ENCODE peak calls at places on chromosomes 1 and 21, in four cellular contexts. X is IMR-90, P is heart right ventricle, O is EL. A is an unnamed sample.

GRCh38 chr1:24210195-24210627 is 23.1 kb upstream of the IFNLR1 start:
- DNase-seq in X (no peak), P (no peak), O (no peak), A (no peak)

GRCh38 chr21:43712268-43712942 is 6.5 kb upstream of the PDXK start:
- DNase-seq in X (peak; percentile 32), P (no peak), O (peak; percentile 78), A (peak; percentile 77)

GRCh38 chr1:1307261-1307907 is 346 bp downstream of the ACAP3 start:
- DNase-seq in X (no peak), P (peak; percentile 48), O (peak; percentile 50), A (no peak)

GRCh38 chr1:155976913-155977606 is 1.3 kb downstream of the ARHGEF2 start:
- DNase-seq in X (no peak), P (peak; percentile 7), O (no peak), A (no peak)

GRCh38 chr1:227454686-227455085 is 108.7 kb upstream of the ZNF678 start:
- DNase-seq in X (no peak), P (no peak), O (no peak), A (no peak)

GRCh38 chr1:220370041-220370700 is 97.9 kb upstream of the RAB3GAP2 start:
- DNase-seq in X (peak; percentile 70), P (peak; percentile 15), O (peak; percentile 87), A (no peak)

GRCh38 chr1:221394011-221394544 is 347.8 kb downstream of the DUSP10 start:
- DNase-seq in X (peak; percentile 81), P (peak; percentile 50), O (peak; percentile 61), A (no peak)

GRCh38 chr21:31370893-31371652 is 27.0 kb upstream of the TIAM1 start:
- DNase-seq in X (peak; percentile 53), P (no peak), O (no peak), A (no peak)

GRCh38 chr1:231027136-231027925 is 12.7 kb downstream of the FAM89A start:
- DNase-seq in X (no peak), P (no peak), O (no peak), A (no peak)

GRCh38 chr1:3212453-3213230 is 143.6 kb downstream of the PRDM16 start:
- DNase-seq in X (no peak), P (no peak), O (no peak), A (no peak)

GRCh38 chr1:208437416-208437815 is 193.2 kb upstream of the PLXNA2 start:
- DNase-seq in X (peak; percentile 6), P (no peak), O (peak; percentile 71), A (no peak)

GRCh38 chr1:51343624-51344023 is 13.3 kb upstream of the TTC39A start:
- DNase-seq in X (no peak), P (no peak), O (no peak), A (no peak)

GRCh38 chr1:232767381-232768074 is 37.7 kb upstream of the MAP10 start:
- DNase-seq in X (peak; percentile 74), P (no peak), O (peak; percentile 83), A (peak; percentile 65)

GRCh38 chr1:59083946-59084865 is 212.7 kb upstream of the FGGY start:
- DNase-seq in X (peak; percentile 41), P (peak; percentile 37), O (peak; percentile 75), A (no peak)

GRCh38 chr1:225467193-225468020 is 39.6 kb upstream of the LBR start:
- DNase-seq in X (no peak), P (peak; percentile 78), O (no peak), A (peak; percentile 82)

GRCh38 chr1:240649733-240650700 is 38.1 kb upstream of the GREM2 start:
- DNase-seq in X (no peak), P (no peak), O (no peak), A (no peak)

A was measured in ureter.